ENCODE peak calls at places on chromosome 11, in seven cellular contexts. K is colonic mucosa, C is IMR-90, E is erythroblast, T is activated T-cell treated with anti-CD3 and anti-CD28 coated beads for 48 hours, O is B cell, B is HEK293T. Z is an unnamed sample.

GRCh38 chr11:16226245-16226644 is 130.1 kb downstream of the SOX6 start:
- DNase-seq in K (peak; percentile 89), C (peak; percentile 67), E (peak; percentile 37), T (no peak), O (no peak), B (no peak), Z (no peak)

GRCh38 chr11:110286298-110287040 is 9.9 kb downstream of the RDX start:
- DNase-seq in K (no peak), C (no peak), E (no peak), T (no peak), O (no peak), B (no peak), Z (no peak)

GRCh38 chr11:127270848-127271247 is 270.3 kb upstream of the KIRREL3 start:
- DNase-seq in K (no peak), C (no peak), E (no peak), T (no peak), O (no peak), B (no peak), Z (no peak)

GRCh38 chr11:95245038-95245437 is 14.0 kb upstream of the SESN3 start:
- DNase-seq in K (no peak), C (peak; percentile 6), E (no peak), T (no peak), O (no peak), B (no peak), Z (no peak)

GRCh38 chr11:122045181-122045586 is 70.8 kb downstream of the BLID start:
- DNase-seq in K (no peak), C (peak; percentile 92), E (no peak), T (no peak), O (no peak), B (no peak), Z (no peak)

GRCh38 chr11:59261150-59261549 is 48.4 kb upstream of the MPEG1 start:
- DNase-seq in K (no peak), C (no peak), E (no peak), T (no peak), O (no peak), B (no peak), Z (no peak)

GRCh38 chr11:43518407-43519165 is 159.9 kb downstream of the TTC17 start:
- DNase-seq in K (no peak), C (peak; percentile 34), E (no peak), T (no peak), O (no peak), B (no peak), Z (no peak)

GRCh38 chr11:62556872-62557631 is 10.4 kb upstream of the AHNAK start:
- DNase-seq in K (no peak), C (peak; percentile 11), E (peak; percentile 60), T (peak; percentile 49), O (no peak), B (no peak), Z (peak; percentile 87)

GRCh38 chr11:103325686-103326069 is 216.5 kb downstream of the DYNC2H1 start:
- DNase-seq in K (no peak), C (no peak), E (no peak), T (no peak), O (no peak), B (no peak), Z (no peak)

GRCh38 chr11:31687256-31687655 is 123.9 kb downstream of the PAX6 start:
- DNase-seq in K (no peak), C (no peak), E (no peak), T (no peak), O (no peak), B (no peak), Z (no peak)

GRCh38 chr11:120709808-120710207 is 198.3 kb downstream of the GRIK4 start:
- DNase-seq in K (no peak), C (no peak), E (no peak), T (no peak), O (no peak), B (no peak), Z (no peak)

GRCh38 chr11:74257934-74258553 is 53.4 kb downstream of the P4HA3 start:
- DNase-seq in K (peak; percentile 38), C (peak; percentile 82), E (no peak), T (no peak), O (no peak), B (no peak), Z (no peak)

GRCh38 chr11:66386171-66387069 is 14.9 kb upstream of the SLC29A2 start:
- DNase-seq in K (peak; percentile 92), C (peak; percentile 80), E (peak; percentile 89), T (peak; percentile 69), O (peak; percentile 61), B (peak; percentile 68), Z (peak; percentile 76)

GRCh38 chr11:132496341-132496740 is 1036.0 kb downstream of the OPCML start:
- DNase-seq in K (no peak), C (no peak), E (no peak), T (no peak), O (no peak), B (no peak), Z (no peak)

GRCh38 chr11:128463386-128463829 is 124.0 kb downstream of the ETS1 start:
- DNase-seq in K (no peak), C (peak; percentile 99), E (no peak), T (no peak), O (no peak), B (no peak), Z (peak; percentile 0)

GRCh38 chr11:2277933-2278523 is 7.6 kb upstream of the ASCL2 start:
- DNase-seq in K (no peak), C (no peak), E (no peak), T (no peak), O (no peak), B (no peak), Z (no peak)

GRCh38 chr11:19093976-19094375 is 23.0 kb upstream of the ZDHHC13 start:
- DNase-seq in K (no peak), C (no peak), E (no peak), T (no peak), O (no peak), B (no peak), Z (no peak)

GRCh38 chr11:35182317-35182939 is 43.5 kb downstream of the CD44 start:
- DNase-seq in K (no peak), C (no peak), E (no peak), T (no peak), O (peak; percentile 15), B (no peak), Z (no peak)

GRCh38 chr11:900545-900944 is 10.1 kb downstream of the CHID1 start:
- DNase-seq in K (no peak), C (no peak), E (no peak), T (no peak), O (no peak), B (no peak), Z (no peak)

GRCh38 chr11:100578966-100579365 is 108.1 kb upstream of the ARHGAP42 start:
- DNase-seq in K (no peak), C (peak; percentile 61), E (no peak), T (no peak), O (no peak), B (no peak), Z (no peak)

GRCh38 chr11:58801974-58802545 is 42.4 kb downstream of the GLYATL2 start:
- DNase-seq in K (no peak), C (no peak), E (no peak), T (no peak), O (no peak), B (no peak), Z (no peak)

GRCh38 chr11:133897331-133897650 is 52.0 kb upstream of the SPATA19 start:
- DNase-seq in K (no peak), C (no peak), E (no peak), T (no peak), O (no peak), B (no peak), Z (no peak)

GRCh38 chr11:67464411-67465189 is 4.5 kb downstream of the TMEM134 start:
- DNase-seq in K (peak; percentile 95), C (peak; percentile 42), E (peak; percentile 96), T (peak; percentile 90), O (peak; percentile 95), B (peak; percentile 93), Z (peak; percentile 92)

GRCh38 chr11:64501500-64502427 is 89.3 kb upstream of the SLC22A12 start:
- DNase-seq in K (peak; percentile 88), C (no peak), E (no peak), T (no peak), O (no peak), B (no peak), Z (no peak)